ENCODE peak calls at places on chromosomes 12 and 14, in six cellular contexts. I is cardiac fibroblast, L is breast epithelium, P is foreskin fibroblast, N is CD14-positive monocyte, H is HFFc6. G is an unnamed sample.
A peak's percentile ranks its signal among the peaks of the same experiment; 100 is the strongest.

GRCh38 chr12:124177276-124177950 is 117.5 kb upstream of the RFLNA start:
- DNase-seq in L (no peak), P (no peak), H (no peak), I (no peak), N (no peak), G (no peak)

GRCh38 chr14:92690171-92691011 is 58.0 kb downstream of the LGMN start:
- DNase-seq in I (peak; percentile 65), P (no peak), L (no peak), H (peak; percentile 46), N (no peak), G (no peak)

GRCh38 chr12:59820594-59821011 is 224.8 kb downstream of the SLC16A7 start:
- DNase-seq in L (no peak), I (no peak), P (peak; percentile 38), N (no peak), H (peak; percentile 85), G (no peak)

GRCh38 chr12:12902036-12902435 is 10.7 kb downstream of the GPRC5A start:
- DNase-seq in I (peak; percentile 85), N (no peak), L (no peak), P (no peak), H (peak; percentile 21), G (no peak)

GRCh38 chr12:104643921-104644669 is 187.3 kb downstream of the CHST11 start:
- DNase-seq in L (no peak), H (no peak), P (no peak), I (no peak), N (peak; percentile 70), G (no peak)

GRCh38 chr14:22977434-22977683 is 5.0 kb downstream of the AJUBA start:
- DNase-seq in P (no peak), H (no peak), L (no peak), N (no peak), I (no peak), G (no peak)

GRCh38 chr14:101630056-101630960 is 69.0 kb downstream of the DIO3 start:
- DNase-seq in L (no peak), P (no peak), H (no peak), N (no peak), I (no peak), G (no peak)

GRCh38 chr14:50928002-50928635 is 16.2 kb downstream of the PYGL start:
- DNase-seq in P (peak; percentile 27), L (no peak), N (peak; percentile 86), H (peak; percentile 87), I (peak; percentile 77), G (no peak)

GRCh38 chr12:123387508-123388217 is 3.7 kb downstream of the KMT5A start:
- DNase-seq in I (no peak), N (no peak), H (no peak), P (no peak), L (no peak), G (no peak)

GRCh38 chr12:107360472-107360871 is 267.1 kb upstream of the CRY1 start:
- DNase-seq in N (no peak), P (no peak), H (no peak), I (no peak), L (no peak), G (no peak)

DNA sequence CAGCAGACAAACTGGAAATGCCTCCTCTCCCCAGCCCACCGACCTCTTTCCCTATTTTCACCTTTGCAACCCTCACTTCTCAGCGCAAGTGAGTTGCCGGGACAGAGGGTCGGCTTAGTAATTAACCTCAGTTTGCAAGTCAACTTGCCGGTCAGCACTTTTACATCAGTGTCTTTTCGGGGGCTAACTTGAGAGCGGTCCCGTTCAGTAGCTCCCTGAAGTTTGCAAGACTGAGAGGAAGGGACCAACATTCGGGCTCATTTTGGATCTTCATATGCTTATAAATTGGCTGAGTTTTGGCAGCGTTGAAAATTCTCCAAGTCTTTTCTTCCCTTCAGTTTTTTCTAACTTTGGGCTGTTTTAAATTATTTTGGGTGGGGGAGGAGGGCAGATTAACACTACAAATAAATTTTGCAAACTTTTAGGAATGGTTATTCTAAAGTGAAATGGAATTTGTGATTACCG is 846 bp downstream of the BRMS1L start:
- DNase-seq in N (no peak), I (no peak), L (no peak), H (no peak), P (no peak), G (no peak)
- TF ChIP-seq CTCF in N (no peak), I (no peak), L (no peak), H (no peak), P (no peak), G (no peak)

DNA sequence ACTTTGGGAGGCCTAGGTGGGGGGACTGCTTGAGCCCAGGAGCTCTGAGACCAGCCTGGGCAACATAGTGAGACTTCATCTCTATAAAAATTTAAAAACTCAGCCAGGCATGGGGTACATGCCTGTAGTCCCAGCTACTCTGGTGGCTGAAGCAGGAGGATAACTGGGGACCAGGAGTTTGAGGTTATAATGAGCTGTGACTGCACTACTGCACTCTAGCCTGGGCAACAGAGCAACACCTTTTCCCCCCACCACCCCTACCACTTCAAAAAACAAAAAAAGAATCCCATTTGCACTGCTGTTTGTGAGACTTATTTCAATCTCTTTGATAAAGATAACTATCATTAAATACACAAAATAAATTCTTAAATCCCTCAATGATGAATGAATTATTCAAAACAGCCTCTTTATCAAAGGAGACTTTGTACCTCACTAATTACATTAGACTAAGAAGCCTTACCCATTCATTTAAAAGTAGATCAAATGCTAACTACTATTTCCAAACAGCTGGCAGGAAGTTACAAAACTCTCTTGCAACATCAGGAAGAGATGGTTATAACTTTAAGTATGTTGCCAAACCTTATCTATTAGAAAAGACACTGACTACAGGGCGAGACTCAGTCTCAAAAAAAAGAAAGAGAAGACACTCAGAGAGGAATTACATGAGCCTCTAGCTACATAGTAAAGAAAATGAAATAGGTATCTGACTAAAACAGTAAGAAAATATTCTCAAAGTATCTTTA is 14.7 kb downstream of the BLTP3B start:
- DNase-seq in I (peak; percentile 79), N (no peak), P (peak; percentile 65), L (no peak), H (peak; percentile 33), G (no peak)
- TF ChIP-seq CTCF in I (no peak), N (no peak), P (no peak), L (no peak), H (no peak), G (no peak)

DNA sequence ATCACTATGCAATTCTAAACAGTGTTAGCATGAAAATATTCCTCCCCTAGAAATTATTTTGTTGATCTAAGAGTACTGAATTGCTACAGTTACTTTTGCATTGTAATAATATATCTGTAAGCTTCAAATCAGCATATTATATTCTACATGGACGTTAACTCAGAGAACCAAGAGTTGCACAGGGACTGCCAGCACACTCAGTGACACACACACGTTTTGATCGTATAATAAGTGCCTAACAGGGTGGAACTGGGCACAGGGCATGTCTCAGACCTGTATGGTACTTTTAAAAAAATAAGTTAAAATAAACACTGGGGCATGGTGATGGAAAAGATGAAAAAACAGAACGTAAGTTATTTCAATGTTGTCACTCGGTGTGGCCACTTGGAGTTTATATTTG is 451.6 kb downstream of the RGS6 start:
- DNase-seq in I (no peak), P (no peak), L (no peak), H (no peak), N (no peak), G (no peak)
- TF ChIP-seq CTCF in I (no peak), P (no peak), L (no peak), H (no peak), N (no peak), G (no peak)

GRCh38 chr14:45134051-45134958 is at the start of gene FKBP3:
- DNase-seq in N (peak; percentile 97), P (peak; percentile 99), I (peak; percentile 99), H (peak; percentile 99), L (peak; percentile 97), G (peak; percentile 85)
- TF ChIP-seq CTCF in N (no peak), P (peak; percentile 5), I (no peak), H (peak; percentile 51), L (no peak), G (no peak)

GRCh38 chr12:68162374-68162773 is 2.8 kb upstream of the IFNG start:
- DNase-seq in L (no peak), H (no peak), I (no peak), N (no peak), P (no peak), G (no peak)

GRCh38 chr12:68159681-68160304 is at the start of gene IFNG:
- DNase-seq in L (no peak), I (no peak), H (no peak), P (no peak), N (no peak), G (peak; percentile 36)

GRCh38 chr12:68157295-68157871 is 2.2 kb downstream of the IFNG start:
- DNase-seq in N (no peak), H (no peak), I (no peak), L (no peak), P (no peak), G (no peak)

GRCh38 chr12:68154768-68155167 is 4.8 kb downstream of the IFNG start:
- DNase-seq in P (no peak), H (no peak), N (no peak), I (no peak), L (no peak), G (no peak)

DNA sequence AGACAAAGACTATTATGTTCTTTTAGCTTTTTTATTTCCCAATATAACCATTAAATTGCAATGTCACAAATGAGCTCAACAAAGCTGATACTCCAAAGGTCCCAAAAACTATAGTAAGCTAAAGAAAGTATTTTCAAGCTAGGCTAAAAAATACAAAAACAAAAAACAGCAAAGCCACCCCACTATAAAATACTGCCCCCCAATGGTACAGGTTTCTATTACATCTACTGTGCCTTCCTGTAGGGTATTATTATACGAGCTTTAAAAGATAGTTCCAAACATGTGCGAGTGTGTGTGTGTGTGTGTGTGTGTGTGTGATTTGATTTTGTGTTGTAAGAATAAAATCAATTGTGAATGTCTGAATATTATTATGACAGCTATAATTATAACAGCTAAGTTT is 1.1 kb downstream of the IFNG start:
- DNase-seq in P (no peak), H (peak; percentile 22), L (no peak), N (no peak), I (peak; percentile 16), G (no peak)
- TF ChIP-seq CTCF in P (peak; percentile 23), H (peak; percentile 78), L (no peak), N (peak; percentile 18), I (peak; percentile 41), G (peak; percentile 72)